ENCODE peak calls at places on chromosomes 3 and 15, in seven cellular contexts. One of them, this sample, is unnamed.
A peak's percentile ranks its signal among the peaks of the same experiment; 100 is the strongest.

GRCh38 chr15:68574629-68575028 is 4.2 kb upstream of the CORO2B start:
- DNase-seq in epithelial cell of prostate: no peak
- DNase-seq in cerebellar cortex: no peak
- DNase-seq in erythroblast: no peak
- DNase-seq in HFFc6: no peak
- DNase-seq in astrocyte of the spinal cord: no peak
- DNase-seq in AG08395: no peak
- DNase-seq in this sample: no peak

GRCh38 chr3:28971156-28971555 is 309.7 kb upstream of the RBMS3 start:
- DNase-seq in cerebellar cortex: no peak
- DNase-seq in HFFc6: no peak
- DNase-seq in astrocyte of the spinal cord: no peak
- DNase-seq in epithelial cell of prostate: no peak
- DNase-seq in erythroblast: no peak
- DNase-seq in AG08395: no peak
- DNase-seq in this sample: no peak

GRCh38 chr3:53416530-53416929 is 69.2 kb upstream of the DCP1A start:
- DNase-seq in erythroblast: no peak
- DNase-seq in HFFc6: no peak
- DNase-seq in epithelial cell of prostate: no peak
- DNase-seq in astrocyte of the spinal cord: no peak
- DNase-seq in cerebellar cortex: no peak
- DNase-seq in AG08395: no peak
- DNase-seq in this sample: no peak

GRCh38 chr3:147389265-147390175 is 16.8 kb downstream of the ZIC4 start:
- DNase-seq in epithelial cell of prostate: no peak
- DNase-seq in erythroblast: no peak
- DNase-seq in HFFc6: no peak
- DNase-seq in cerebellar cortex: peak; percentile 71
- DNase-seq in AG08395: no peak
- DNase-seq in astrocyte of the spinal cord: peak; percentile 84
- DNase-seq in this sample: no peak

GRCh38 chr15:41730543-41730942 is 43.7 kb upstream of the MAPKBP1 start:
- DNase-seq in AG08395: no peak
- DNase-seq in epithelial cell of prostate: no peak
- DNase-seq in erythroblast: no peak
- DNase-seq in HFFc6: no peak
- DNase-seq in astrocyte of the spinal cord: no peak
- DNase-seq in cerebellar cortex: no peak
- DNase-seq in this sample: no peak

GRCh38 chr3:138114431-138114918 is 933 bp downstream of the DZIP1L start:
- DNase-seq in HFFc6: no peak
- DNase-seq in epithelial cell of prostate: no peak
- DNase-seq in AG08395: no peak
- DNase-seq in astrocyte of the spinal cord: peak; percentile 39
- DNase-seq in cerebellar cortex: peak; percentile 33
- DNase-seq in erythroblast: no peak
- DNase-seq in this sample: peak; percentile 10

GRCh38 chr3:61847784-61848462 is 286.6 kb downstream of the PTPRG start:
- DNase-seq in astrocyte of the spinal cord: peak; percentile 59
- DNase-seq in AG08395: peak; percentile 48
- DNase-seq in HFFc6: peak; percentile 5
- DNase-seq in epithelial cell of prostate: no peak
- DNase-seq in cerebellar cortex: peak; percentile 48
- DNase-seq in erythroblast: no peak
- DNase-seq in this sample: no peak

GRCh38 chr3:45654344-45654934 is 34.8 kb upstream of the SACM1L start:
- DNase-seq in AG08395: no peak
- DNase-seq in astrocyte of the spinal cord: no peak
- DNase-seq in epithelial cell of prostate: no peak
- DNase-seq in erythroblast: no peak
- DNase-seq in HFFc6: no peak
- DNase-seq in cerebellar cortex: no peak
- DNase-seq in this sample: no peak

GRCh38 chr3:168096210-168096795 is 579 bp upstream of the GOLIM4 start:
- DNase-seq in astrocyte of the spinal cord: peak; percentile 94
- DNase-seq in AG08395: peak; percentile 78
- DNase-seq in erythroblast: no peak
- DNase-seq in HFFc6: peak; percentile 95
- DNase-seq in cerebellar cortex: peak; percentile 75
- DNase-seq in epithelial cell of prostate: no peak
- DNase-seq in this sample: peak; percentile 79

GRCh38 chr15:51649659-51650521 is 27.3 kb upstream of the DMXL2 start:
- DNase-seq in AG08395: peak; percentile 77
- DNase-seq in epithelial cell of prostate: peak; percentile 18
- DNase-seq in HFFc6: peak; percentile 71
- DNase-seq in cerebellar cortex: peak; percentile 88
- DNase-seq in erythroblast: peak; percentile 88
- DNase-seq in astrocyte of the spinal cord: peak; percentile 79
- DNase-seq in this sample: peak; percentile 90

GRCh38 chr3:196197524-196197923 is 13.7 kb downstream of the ZDHHC19 start:
- DNase-seq in cerebellar cortex: no peak
- DNase-seq in erythroblast: no peak
- DNase-seq in astrocyte of the spinal cord: no peak
- DNase-seq in epithelial cell of prostate: no peak
- DNase-seq in AG08395: no peak
- DNase-seq in HFFc6: no peak
- DNase-seq in this sample: no peak

GRCh38 chr3:69914395-69914794 is 85.1 kb upstream of the SAMMSON start:
- DNase-seq in HFFc6: no peak
- DNase-seq in cerebellar cortex: no peak
- DNase-seq in erythroblast: no peak
- DNase-seq in epithelial cell of prostate: peak; percentile 85
- DNase-seq in astrocyte of the spinal cord: no peak
- DNase-seq in AG08395: no peak
- DNase-seq in this sample: no peak

GRCh38 chr3:11498646-11499045 is 145.1 kb downstream of the VGLL4 start:
- DNase-seq in HFFc6: peak; percentile 50
- DNase-seq in astrocyte of the spinal cord: peak; percentile 77
- DNase-seq in erythroblast: no peak
- DNase-seq in epithelial cell of prostate: no peak
- DNase-seq in AG08395: no peak
- DNase-seq in cerebellar cortex: no peak
- DNase-seq in this sample: no peak

GRCh38 chr15:101045835-101046691 is 126.9 kb downstream of the LRRK1 start:
- DNase-seq in AG08395: no peak
- DNase-seq in erythroblast: no peak
- DNase-seq in epithelial cell of prostate: no peak
- DNase-seq in cerebellar cortex: no peak
- DNase-seq in astrocyte of the spinal cord: no peak
- DNase-seq in HFFc6: no peak
- DNase-seq in this sample: no peak

GRCh38 chr3:39548282-39548681 is 80.8 kb downstream of the MOBP start:
- DNase-seq in astrocyte of the spinal cord: no peak
- DNase-seq in erythroblast: no peak
- DNase-seq in HFFc6: no peak
- DNase-seq in cerebellar cortex: no peak
- DNase-seq in AG08395: no peak
- DNase-seq in epithelial cell of prostate: peak; percentile 73
- DNase-seq in this sample: no peak

This sample was measured in Ammon's horn.